ENCODE peak calls at places on chromosomes 5 and 9, in nine cellular contexts. One of them, this sample, is unnamed.

GRCh38 chr9:113536483-113537226 is 73.1 kb downstream of the RGS3 start:
- DNase-seq in A549: no peak
- DNase-seq in foreskin fibroblast: no peak
- DNase-seq in cardiac fibroblast: peak
- DNase-seq in pancreas: no peak
- DNase-seq in neural crest cell: peak
- DNase-seq in HFFc6: no peak
- DNase-seq in endothelial cell: no peak
- DNase-seq in GM12865: no peak
- DNase-seq in this sample: no peak

GRCh38 chr5:35443803-35444595 is 173.7 kb upstream of the SPEF2 start:
- DNase-seq in HFFc6: no peak
- DNase-seq in pancreas: peak
- DNase-seq in foreskin fibroblast: no peak
- DNase-seq in A549: no peak
- DNase-seq in cardiac fibroblast: no peak
- DNase-seq in neural crest cell: no peak
- DNase-seq in endothelial cell: no peak
- DNase-seq in GM12865: peak
- DNase-seq in this sample: no peak

GRCh38 chr5:141878186-141878770 is at the start of gene PCDH1:
- DNase-seq in pancreas: peak
- DNase-seq in cardiac fibroblast: peak
- DNase-seq in foreskin fibroblast: peak
- DNase-seq in A549: no peak
- DNase-seq in endothelial cell: peak
- DNase-seq in GM12865: no peak
- DNase-seq in HFFc6: no peak
- DNase-seq in neural crest cell: no peak
- DNase-seq in this sample: peak

GRCh38 chr5:134101686-134102439 is 12.6 kb upstream of the TCF7 start:
- DNase-seq in neural crest cell: peak
- DNase-seq in A549: peak
- DNase-seq in cardiac fibroblast: peak
- DNase-seq in foreskin fibroblast: peak
- DNase-seq in pancreas: peak
- DNase-seq in HFFc6: no peak
- DNase-seq in endothelial cell: peak
- DNase-seq in GM12865: peak
- DNase-seq in this sample: peak

GRCh38 chr5:91495699-91496098 is 112.6 kb upstream of the ARRDC3 start:
- DNase-seq in GM12865: no peak
- DNase-seq in HFFc6: no peak
- DNase-seq in endothelial cell: no peak
- DNase-seq in pancreas: no peak
- DNase-seq in neural crest cell: no peak
- DNase-seq in foreskin fibroblast: no peak
- DNase-seq in cardiac fibroblast: no peak
- DNase-seq in A549: no peak
- DNase-seq in this sample: no peak

GRCh38 chr9:137837345-137838278 is 40.0 kb upstream of the CACNA1B start:
- DNase-seq in endothelial cell: no peak
- DNase-seq in A549: no peak
- DNase-seq in GM12865: no peak
- DNase-seq in pancreas: no peak
- DNase-seq in cardiac fibroblast: no peak
- DNase-seq in neural crest cell: no peak
- DNase-seq in HFFc6: no peak
- DNase-seq in foreskin fibroblast: no peak
- DNase-seq in this sample: no peak

GRCh38 chr5:36444582-36444999 is 142.9 kb upstream of the RANBP3L start:
- DNase-seq in pancreas: peak
- DNase-seq in neural crest cell: no peak
- DNase-seq in endothelial cell: no peak
- DNase-seq in A549: no peak
- DNase-seq in cardiac fibroblast: peak
- DNase-seq in GM12865: no peak
- DNase-seq in foreskin fibroblast: peak
- DNase-seq in HFFc6: no peak
- DNase-seq in this sample: peak

GRCh38 chr9:76987594-76988200 is 31.8 kb upstream of the FOXB2 start:
- DNase-seq in cardiac fibroblast: peak
- DNase-seq in endothelial cell: peak
- DNase-seq in pancreas: peak
- DNase-seq in GM12865: peak
- DNase-seq in HFFc6: peak
- DNase-seq in A549: peak
- DNase-seq in foreskin fibroblast: peak
- DNase-seq in neural crest cell: peak
- DNase-seq in this sample: peak

GRCh38 chr5:147310059-147310704 is 75.4 kb downstream of the STK32A start:
- DNase-seq in GM12865: no peak
- DNase-seq in cardiac fibroblast: peak
- DNase-seq in foreskin fibroblast: peak
- DNase-seq in endothelial cell: no peak
- DNase-seq in pancreas: peak
- DNase-seq in neural crest cell: no peak
- DNase-seq in HFFc6: peak
- DNase-seq in A549: peak
- DNase-seq in this sample: peak

GRCh38 chr9:131275332-131276106 is 791 bp downstream of the FAM78A start:
- DNase-seq in endothelial cell: peak
- DNase-seq in HFFc6: no peak
- DNase-seq in A549: no peak
- DNase-seq in neural crest cell: peak
- DNase-seq in GM12865: peak
- DNase-seq in foreskin fibroblast: no peak
- DNase-seq in cardiac fibroblast: no peak
- DNase-seq in pancreas: no peak
- DNase-seq in this sample: no peak

GRCh38 chr5:156095709-156096241 is 231.2 kb upstream of the SGCD start:
- DNase-seq in GM12865: no peak
- DNase-seq in endothelial cell: no peak
- DNase-seq in foreskin fibroblast: no peak
- DNase-seq in cardiac fibroblast: no peak
- DNase-seq in neural crest cell: no peak
- DNase-seq in pancreas: no peak
- DNase-seq in A549: no peak
- DNase-seq in HFFc6: no peak
- DNase-seq in this sample: no peak

GRCh38 chr5:179273074-179273435 is 72.2 kb downstream of the ADAMTS2 start:
- DNase-seq in GM12865: no peak
- DNase-seq in A549: no peak
- DNase-seq in endothelial cell: no peak
- DNase-seq in neural crest cell: no peak
- DNase-seq in HFFc6: no peak
- DNase-seq in cardiac fibroblast: no peak
- DNase-seq in pancreas: no peak
- DNase-seq in foreskin fibroblast: no peak
- DNase-seq in this sample: no peak

GRCh38 chr5:179273441-179274145 is 71.7 kb downstream of the ADAMTS2 start:
- DNase-seq in pancreas: no peak
- DNase-seq in HFFc6: no peak
- DNase-seq in endothelial cell: no peak
- DNase-seq in neural crest cell: no peak
- DNase-seq in cardiac fibroblast: no peak
- DNase-seq in GM12865: no peak
- DNase-seq in A549: no peak
- DNase-seq in foreskin fibroblast: peak
- DNase-seq in this sample: no peak

GRCh38 chr5:179275941-179276837 is 69.1 kb downstream of the ADAMTS2 start:
- DNase-seq in endothelial cell: no peak
- DNase-seq in foreskin fibroblast: peak
- DNase-seq in neural crest cell: no peak
- DNase-seq in cardiac fibroblast: peak
- DNase-seq in GM12865: no peak
- DNase-seq in pancreas: peak
- DNase-seq in A549: no peak
- DNase-seq in HFFc6: peak
- DNase-seq in this sample: no peak

GRCh38 chr5:179275381-179275878 is 69.8 kb downstream of the ADAMTS2 start:
- DNase-seq in GM12865: no peak
- DNase-seq in neural crest cell: no peak
- DNase-seq in A549: no peak
- DNase-seq in pancreas: no peak
- DNase-seq in HFFc6: peak
- DNase-seq in cardiac fibroblast: peak
- DNase-seq in endothelial cell: no peak
- DNase-seq in foreskin fibroblast: no peak
- DNase-seq in this sample: no peak

GRCh38 chr5:179274321-179275315 is 70.6 kb downstream of the ADAMTS2 start:
- DNase-seq in cardiac fibroblast: no peak
- DNase-seq in pancreas: no peak
- DNase-seq in GM12865: no peak
- DNase-seq in foreskin fibroblast: peak
- DNase-seq in A549: no peak
- DNase-seq in endothelial cell: no peak
- DNase-seq in neural crest cell: no peak
- DNase-seq in HFFc6: no peak
- DNase-seq in this sample: no peak
- TF ChIP-seq CTCF in cardiac fibroblast: no peak
- TF ChIP-seq CTCF in pancreas: no peak
- TF ChIP-seq CTCF in GM12865: no peak
- TF ChIP-seq CTCF in foreskin fibroblast: peak
- TF ChIP-seq CTCF in A549: no peak
- TF ChIP-seq CTCF in endothelial cell: peak
- TF ChIP-seq CTCF in neural crest cell: no peak
- TF ChIP-seq CTCF in HFFc6: peak
- TF ChIP-seq CTCF in this sample: no peak

GRCh38 chr9:6780690-6781089 is 22.9 kb downstream of the KDM4C start:
- DNase-seq in pancreas: no peak
- DNase-seq in neural crest cell: no peak
- DNase-seq in cardiac fibroblast: peak
- DNase-seq in HFFc6: no peak
- DNase-seq in foreskin fibroblast: no peak
- DNase-seq in endothelial cell: no peak
- DNase-seq in GM12865: no peak
- DNase-seq in A549: no peak
- DNase-seq in this sample: no peak
- TF ChIP-seq CTCF in pancreas: no peak
- TF ChIP-seq CTCF in neural crest cell: no peak
- TF ChIP-seq CTCF in cardiac fibroblast: no peak
- TF ChIP-seq CTCF in HFFc6: no peak
- TF ChIP-seq CTCF in foreskin fibroblast: no peak
- TF ChIP-seq CTCF in endothelial cell: no peak
- TF ChIP-seq CTCF in GM12865: no peak
- TF ChIP-seq CTCF in A549: no peak
- TF ChIP-seq CTCF in this sample: no peak

GRCh38 chr9:78963911-78964310 is 607.9 kb upstream of the TLE4 start:
- DNase-seq in neural crest cell: no peak
- DNase-seq in GM12865: no peak
- DNase-seq in A549: no peak
- DNase-seq in foreskin fibroblast: no peak
- DNase-seq in pancreas: no peak
- DNase-seq in endothelial cell: no peak
- DNase-seq in cardiac fibroblast: no peak
- DNase-seq in HFFc6: no peak
- DNase-seq in this sample: no peak

GRCh38 chr9:78962186-78962585 is 609.6 kb upstream of the TLE4 start:
- DNase-seq in endothelial cell: no peak
- DNase-seq in cardiac fibroblast: no peak
- DNase-seq in pancreas: no peak
- DNase-seq in foreskin fibroblast: no peak
- DNase-seq in A549: no peak
- DNase-seq in neural crest cell: no peak
- DNase-seq in GM12865: peak
- DNase-seq in HFFc6: no peak
- DNase-seq in this sample: no peak

GRCh38 chr9:78954286-78954685 is 617.5 kb upstream of the TLE4 start:
- DNase-seq in A549: no peak
- DNase-seq in endothelial cell: no peak
- DNase-seq in foreskin fibroblast: peak
- DNase-seq in HFFc6: no peak
- DNase-seq in GM12865: no peak
- DNase-seq in pancreas: no peak
- DNase-seq in neural crest cell: no peak
- DNase-seq in cardiac fibroblast: peak
- DNase-seq in this sample: no peak

GRCh38 chr9:78958887-78959286 is 612.9 kb upstream of the TLE4 start:
- DNase-seq in GM12865: peak
- DNase-seq in HFFc6: no peak
- DNase-seq in foreskin fibroblast: no peak
- DNase-seq in endothelial cell: no peak
- DNase-seq in pancreas: no peak
- DNase-seq in A549: no peak
- DNase-seq in neural crest cell: no peak
- DNase-seq in cardiac fibroblast: no peak
- DNase-seq in this sample: no peak
- TF ChIP-seq CTCF in GM12865: peak
- TF ChIP-seq CTCF in HFFc6: peak
- TF ChIP-seq CTCF in foreskin fibroblast: no peak
- TF ChIP-seq CTCF in endothelial cell: no peak
- TF ChIP-seq CTCF in pancreas: no peak
- TF ChIP-seq CTCF in A549: no peak
- TF ChIP-seq CTCF in neural crest cell: peak
- TF ChIP-seq CTCF in cardiac fibroblast: peak
- TF ChIP-seq CTCF in this sample: no peak

DNA sequence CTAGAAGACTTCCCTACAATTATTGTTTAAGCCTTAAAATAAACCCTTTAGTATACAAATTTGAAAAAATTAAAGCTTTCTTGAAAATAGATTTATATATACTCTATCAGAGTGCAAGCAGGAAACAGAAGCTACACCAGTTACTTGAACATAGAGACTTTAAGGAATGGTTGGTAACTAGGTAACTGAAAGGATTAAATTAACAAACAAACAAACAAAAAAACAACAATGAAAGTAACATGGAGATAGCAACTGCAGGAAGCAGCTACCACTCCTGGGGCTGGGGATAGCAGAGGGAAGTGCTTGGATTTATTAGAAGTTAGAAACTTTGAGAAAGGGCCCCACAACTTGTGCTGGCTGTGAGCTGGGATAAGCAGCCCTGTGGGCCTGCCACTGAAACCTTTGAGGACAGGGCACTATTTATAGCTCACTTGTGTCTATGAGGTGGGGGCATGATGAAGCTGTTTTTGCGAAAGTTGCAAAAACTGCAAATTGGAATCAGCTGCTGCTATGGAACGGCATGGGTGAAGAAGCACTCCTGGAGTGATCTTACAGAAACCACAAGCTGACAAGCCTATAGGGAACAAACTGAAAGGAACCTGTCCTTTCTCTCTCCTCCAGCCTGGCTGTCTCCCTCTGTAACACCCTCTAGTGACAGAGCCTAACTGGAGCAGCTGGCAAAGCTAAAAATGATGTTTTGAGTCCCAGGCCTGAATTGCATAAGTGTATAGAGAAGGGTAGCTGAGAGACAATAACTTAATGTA is 91.3 kb upstream of the RANBP6 start:
- DNase-seq in GM12865: peak
- DNase-seq in A549: peak
- DNase-seq in endothelial cell: peak
- DNase-seq in foreskin fibroblast: peak
- DNase-seq in pancreas: peak
- DNase-seq in neural crest cell: no peak
- DNase-seq in cardiac fibroblast: peak
- DNase-seq in HFFc6: peak
- DNase-seq in this sample: peak
- TF ChIP-seq CTCF in GM12865: peak
- TF ChIP-seq CTCF in A549: peak
- TF ChIP-seq CTCF in endothelial cell: no peak
- TF ChIP-seq CTCF in foreskin fibroblast: peak
- TF ChIP-seq CTCF in pancreas: no peak
- TF ChIP-seq CTCF in neural crest cell: peak
- TF ChIP-seq CTCF in cardiac fibroblast: peak
- TF ChIP-seq CTCF in HFFc6: peak
- TF ChIP-seq CTCF in this sample: peak